ENCODE peak calls at places on chromosome 5, in six cellular contexts. One of them, this sample, is unnamed.

GRCh38 chr5:176776141-176776865 is 34.1 kb upstream of the UNC5A start:
- DNase-seq in HCT116: no peak
- DNase-seq in HepG2: no peak
- DNase-seq in GM12878: no peak
- DNase-seq in SK-N-SH: no peak
- DNase-seq in K562: no peak
- DNase-seq in this sample: no peak

GRCh38 chr5:179326176-179326997 is 18.9 kb downstream of the ADAMTS2 start:
- DNase-seq in HCT116: no peak
- DNase-seq in K562: peak; percentile 67
- DNase-seq in GM12878: no peak
- DNase-seq in SK-N-SH: peak; percentile 92
- DNase-seq in HepG2: no peak
- DNase-seq in this sample: no peak

GRCh38 chr5:107285772-107286171 is 385.0 kb downstream of the EFNA5 start:
- DNase-seq in GM12878: no peak
- DNase-seq in SK-N-SH: no peak
- DNase-seq in HCT116: no peak
- DNase-seq in HepG2: no peak
- DNase-seq in K562: no peak
- DNase-seq in this sample: no peak

GRCh38 chr5:91219803-91220371 is 163.2 kb downstream of the ARRDC3 start:
- DNase-seq in HCT116: peak; percentile 26
- DNase-seq in HepG2: no peak
- DNase-seq in GM12878: no peak
- DNase-seq in SK-N-SH: peak; percentile 16
- DNase-seq in K562: peak; percentile 37
- DNase-seq in this sample: no peak

GRCh38 chr5:54383941-54384340 is 71.6 kb upstream of the HSPB3 start:
- DNase-seq in SK-N-SH: no peak
- DNase-seq in HCT116: no peak
- DNase-seq in GM12878: no peak
- DNase-seq in HepG2: no peak
- DNase-seq in K562: no peak
- DNase-seq in this sample: no peak

GRCh38 chr5:77847814-77848290 is 71.7 kb upstream of the TBCA start:
- DNase-seq in K562: no peak
- DNase-seq in HCT116: no peak
- DNase-seq in SK-N-SH: peak; percentile 26
- DNase-seq in HepG2: no peak
- DNase-seq in GM12878: no peak
- DNase-seq in this sample: no peak

GRCh38 chr5:147857302-147858129 is 21.0 kb upstream of the SCGB3A2 start:
- DNase-seq in GM12878: no peak
- DNase-seq in HCT116: peak; percentile 47
- DNase-seq in HepG2: peak; percentile 44
- DNase-seq in SK-N-SH: peak; percentile 21
- DNase-seq in K562: peak; percentile 31
- DNase-seq in this sample: peak; percentile 52

GRCh38 chr5:179228341-179229121 is 116.7 kb downstream of the ADAMTS2 start:
- DNase-seq in K562: no peak
- DNase-seq in HCT116: no peak
- DNase-seq in GM12878: no peak
- DNase-seq in HepG2: no peak
- DNase-seq in SK-N-SH: peak; percentile 25
- DNase-seq in this sample: no peak

GRCh38 chr5:53416144-53416730 is 64.2 kb upstream of the FST start:
- DNase-seq in HepG2: no peak
- DNase-seq in K562: no peak
- DNase-seq in SK-N-SH: no peak
- DNase-seq in GM12878: no peak
- DNase-seq in HCT116: peak; percentile 12
- DNase-seq in this sample: no peak

GRCh38 chr5:72122619-72123018 is 15.3 kb downstream of the MAP1B start:
- DNase-seq in HCT116: no peak
- DNase-seq in SK-N-SH: no peak
- DNase-seq in HepG2: no peak
- DNase-seq in GM12878: no peak
- DNase-seq in K562: no peak
- DNase-seq in this sample: no peak

GRCh38 chr5:164027738-164028137 is 522.3 kb downstream of the MAT2B start:
- DNase-seq in HepG2: no peak
- DNase-seq in SK-N-SH: no peak
- DNase-seq in HCT116: no peak
- DNase-seq in K562: no peak
- DNase-seq in GM12878: no peak
- DNase-seq in this sample: no peak

GRCh38 chr5:171422495-171422894 is 3.0 kb downstream of the FGF18 start:
- DNase-seq in GM12878: no peak
- DNase-seq in SK-N-SH: no peak
- DNase-seq in HCT116: no peak
- DNase-seq in K562: no peak
- DNase-seq in HepG2: no peak
- DNase-seq in this sample: no peak

GRCh38 chr5:95972196-95972595 is 10.5 kb upstream of the ELL2 start:
- DNase-seq in HepG2: no peak
- DNase-seq in SK-N-SH: no peak
- DNase-seq in K562: no peak
- DNase-seq in HCT116: no peak
- DNase-seq in GM12878: no peak
- DNase-seq in this sample: no peak

GRCh38 chr5:65186646-65187227 is 295.0 kb downstream of the ADAMTS6 start:
- DNase-seq in GM12878: no peak
- DNase-seq in SK-N-SH: no peak
- DNase-seq in HepG2: no peak
- DNase-seq in HCT116: no peak
- DNase-seq in K562: no peak
- DNase-seq in this sample: no peak

GRCh38 chr5:91133183-91133582 is 249.9 kb downstream of the ARRDC3 start:
- DNase-seq in SK-N-SH: no peak
- DNase-seq in K562: no peak
- DNase-seq in HepG2: no peak
- DNase-seq in GM12878: no peak
- DNase-seq in HCT116: no peak
- DNase-seq in this sample: no peak

GRCh38 chr5:139194486-139194885 is 3.7 kb downstream of the SIL1 start:
- DNase-seq in GM12878: no peak
- DNase-seq in HepG2: no peak
- DNase-seq in HCT116: no peak
- DNase-seq in K562: no peak
- DNase-seq in SK-N-SH: no peak
- DNase-seq in this sample: no peak

GRCh38 chr5:133241179-133241728 is 189.4 kb downstream of the HSPA4 start:
- DNase-seq in HCT116: no peak
- DNase-seq in K562: no peak
- DNase-seq in GM12878: no peak
- DNase-seq in HepG2: no peak
- DNase-seq in SK-N-SH: no peak
- DNase-seq in this sample: no peak

GRCh38 chr5:173764321-173765029 is 123.7 kb upstream of the CPEB4 start:
- DNase-seq in K562: peak; percentile 85
- DNase-seq in HCT116: peak; percentile 94
- DNase-seq in HepG2: peak; percentile 88
- DNase-seq in GM12878: no peak
- DNase-seq in SK-N-SH: no peak
- DNase-seq in this sample: peak; percentile 88

GRCh38 chr5:158033076-158033475 is 174.1 kb upstream of the CLINT1 start:
- DNase-seq in HepG2: no peak
- DNase-seq in K562: no peak
- DNase-seq in HCT116: no peak
- DNase-seq in GM12878: no peak
- DNase-seq in SK-N-SH: no peak
- DNase-seq in this sample: no peak

GRCh38 chr5:29485333-29485732 is 1708.2 kb upstream of the CDH6 start:
- DNase-seq in HepG2: no peak
- DNase-seq in HCT116: no peak
- DNase-seq in GM12878: no peak
- DNase-seq in SK-N-SH: no peak
- DNase-seq in K562: no peak
- DNase-seq in this sample: no peak

GRCh38 chr5:105952875-105953274 is 1717.9 kb downstream of the EFNA5 start:
- DNase-seq in SK-N-SH: peak; percentile 3
- DNase-seq in HepG2: no peak
- DNase-seq in HCT116: no peak
- DNase-seq in K562: no peak
- DNase-seq in GM12878: no peak
- DNase-seq in this sample: no peak

GRCh38 chr5:69083412-69083811 is 10.4 kb upstream of the SLC30A5 start:
- DNase-seq in GM12878: no peak
- DNase-seq in K562: peak; percentile 45
- DNase-seq in HepG2: peak; percentile 62
- DNase-seq in HCT116: peak; percentile 47
- DNase-seq in SK-N-SH: no peak
- DNase-seq in this sample: peak; percentile 10

GRCh38 chr5:181283347-181283746 is 22.4 kb upstream of the TRIM52 start:
- DNase-seq in GM12878: no peak
- DNase-seq in SK-N-SH: no peak
- DNase-seq in HepG2: no peak
- DNase-seq in K562: no peak
- DNase-seq in HCT116: no peak
- DNase-seq in this sample: no peak

GRCh38 chr5:22431840-22432239 is 421.3 kb downstream of the CDH12 start:
- DNase-seq in SK-N-SH: no peak
- DNase-seq in GM12878: no peak
- DNase-seq in HCT116: no peak
- DNase-seq in HepG2: no peak
- DNase-seq in K562: no peak
- DNase-seq in this sample: no peak

GRCh38 chr5:136014049-136014516 is 14.7 kb upstream of the TGFBI start:
- DNase-seq in HCT116: no peak
- DNase-seq in GM12878: no peak
- DNase-seq in K562: no peak
- DNase-seq in HepG2: no peak
- DNase-seq in SK-N-SH: no peak
- DNase-seq in this sample: no peak

GRCh38 chr5:96961053-96961452 is 25.2 kb downstream of the LNPEP start:
- DNase-seq in HepG2: no peak
- DNase-seq in HCT116: no peak
- DNase-seq in GM12878: peak; percentile 76
- DNase-seq in K562: no peak
- DNase-seq in SK-N-SH: no peak
- DNase-seq in this sample: no peak

GRCh38 chr5:14956423-14957046 is 85.0 kb upstream of the ANKH start:
- DNase-seq in K562: no peak
- DNase-seq in GM12878: no peak
- DNase-seq in HCT116: no peak
- DNase-seq in SK-N-SH: no peak
- DNase-seq in HepG2: no peak
- DNase-seq in this sample: no peak

GRCh38 chr5:156380846-156381245 is 53.9 kb downstream of the SGCD start:
- DNase-seq in HepG2: no peak
- DNase-seq in GM12878: no peak
- DNase-seq in K562: no peak
- DNase-seq in HCT116: no peak
- DNase-seq in SK-N-SH: no peak
- DNase-seq in this sample: no peak

GRCh38 chr5:122704247-122705036 is 70.4 kb upstream of the SNX2 start:
- DNase-seq in K562: peak; percentile 13
- DNase-seq in SK-N-SH: peak; percentile 25
- DNase-seq in GM12878: no peak
- DNase-seq in HCT116: peak; percentile 43
- DNase-seq in HepG2: peak; percentile 45
- DNase-seq in this sample: no peak

GRCh38 chr5:127290019-127290945 is at the start of gene MEGF10:
- DNase-seq in SK-N-SH: peak; percentile 83
- DNase-seq in HCT116: no peak
- DNase-seq in GM12878: no peak
- DNase-seq in HepG2: peak; percentile 7
- DNase-seq in K562: peak; percentile 54
- DNase-seq in this sample: no peak

GRCh38 chr5:137858954-137859353 is 8.7 kb upstream of the MYOT start:
- DNase-seq in GM12878: no peak
- DNase-seq in HCT116: no peak
- DNase-seq in K562: no peak
- DNase-seq in SK-N-SH: no peak
- DNase-seq in HepG2: no peak
- DNase-seq in this sample: no peak
- H3K27ac ChIP-seq in GM12878: no peak overlapping the region
- H3K27ac ChIP-seq in HCT116: no peak overlapping the region
- H3K27ac ChIP-seq in K562: no peak overlapping the region
- H3K27ac ChIP-seq in SK-N-SH: no peak overlapping the region
- H3K27ac ChIP-seq in HepG2: no peak overlapping the region
- H3K27ac ChIP-seq in this sample: no peak overlapping the region

GRCh38 chr5:89850516-89850865 is 559.1 kb downstream of the CETN3 start:
- DNase-seq in K562: no peak
- DNase-seq in SK-N-SH: no peak
- DNase-seq in HCT116: no peak
- DNase-seq in HepG2: no peak
- DNase-seq in GM12878: no peak
- DNase-seq in this sample: no peak

GRCh38 chr5:89847743-89848142 is 561.8 kb downstream of the CETN3 start:
- DNase-seq in HepG2: no peak
- DNase-seq in HCT116: no peak
- DNase-seq in K562: no peak
- DNase-seq in SK-N-SH: no peak
- DNase-seq in GM12878: no peak
- DNase-seq in this sample: no peak

GRCh38 chr5:89849819-89850515 is 559.6 kb downstream of the CETN3 start:
- DNase-seq in HCT116: no peak
- DNase-seq in GM12878: no peak
- DNase-seq in K562: no peak
- DNase-seq in HepG2: no peak
- DNase-seq in SK-N-SH: no peak
- DNase-seq in this sample: no peak

DNA sequence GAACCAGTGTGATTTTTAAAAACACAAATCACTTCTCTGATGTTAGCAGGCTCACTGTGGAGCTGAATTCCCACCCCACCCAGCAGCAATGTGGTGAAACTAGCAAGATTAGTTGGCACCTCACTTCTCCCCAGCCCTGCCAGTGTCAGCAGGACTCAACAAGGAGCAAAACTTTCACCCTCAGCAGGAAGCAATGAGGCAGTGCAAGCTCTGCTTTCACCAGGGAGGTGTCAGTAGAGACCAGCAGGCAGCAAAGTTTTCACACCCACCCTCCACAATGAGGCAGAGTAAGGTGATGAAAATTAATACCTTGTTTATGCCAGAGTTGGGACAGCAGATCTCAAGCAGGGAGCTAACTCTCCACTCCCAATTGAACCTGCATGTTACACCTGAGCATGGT is 565.0 kb downstream of the CETN3 start:
- DNase-seq in GM12878: no peak
- DNase-seq in HepG2: no peak
- DNase-seq in SK-N-SH: no peak
- DNase-seq in HCT116: no peak
- DNase-seq in K562: no peak
- DNase-seq in this sample: no peak
- TF ChIP-seq SIN3A in GM12878: no peak
- TF ChIP-seq SIN3A in HepG2: no peak
- TF ChIP-seq SIN3A in SK-N-SH: no peak
- TF ChIP-seq SIN3A in HCT116: no peak
- TF ChIP-seq SIN3A in K562: no peak
- TF ChIP-seq SIN3A in this sample: no peak

GRCh38 chr5:1532384-1532783 is 8.6 kb upstream of the LPCAT1 start:
- DNase-seq in HCT116: no peak
- DNase-seq in GM12878: no peak
- DNase-seq in K562: no peak
- DNase-seq in SK-N-SH: no peak
- DNase-seq in HepG2: no peak
- DNase-seq in this sample: no peak
- TF ChIP-seq REST in HCT116: no peak
- TF ChIP-seq REST in GM12878: no peak
- TF ChIP-seq REST in K562: no peak
- TF ChIP-seq REST in SK-N-SH: no peak
- TF ChIP-seq REST in HepG2: no peak
- TF ChIP-seq REST in this sample: no peak

GRCh38 chr5:134620634-134621033 is 12.0 kb downstream of the SAR1B start:
- DNase-seq in HCT116: no peak
- DNase-seq in HepG2: no peak
- DNase-seq in SK-N-SH: no peak
- DNase-seq in K562: no peak
- DNase-seq in GM12878: no peak
- DNase-seq in this sample: no peak
- H3K27ac ChIP-seq in HCT116: no peak overlapping the region
- H3K27ac ChIP-seq in HepG2: peak overlapping the region; percentile 5
- H3K27ac ChIP-seq in SK-N-SH: no peak overlapping the region
- H3K27ac ChIP-seq in K562: no peak overlapping the region
- H3K27ac ChIP-seq in GM12878: no peak overlapping the region
- H3K27ac ChIP-seq in this sample: no peak overlapping the region